ENCODE peak calls at places on chromosomes 12 and 14, in four cellular contexts. W is neuronal stem cell; I is mesothelial cell of epicardium; N is stimulated activated CD4-positive, alpha-beta T cell treated with anti-CD3 and anti-CD28 coated beads, Interleukin-1b, Interleukin-23, amount 100 ng/mL, for 24 hours. C is an unnamed sample.

GRCh38 chr12:114626-115211 is 48.2 kb downstream of the IQSEC3 start:
- DNase-seq in W (no peak), I (no peak), N (no peak), C (no peak)

GRCh38 chr14:60222820-60223219 is 26.2 kb upstream of the PPM1A start:
- DNase-seq in W (no peak), I (no peak), N (no peak), C (no peak)

GRCh38 chr14:72617391-72618011 is 276.4 kb downstream of the DPF3 start:
- DNase-seq in W (peak), I (no peak), N (no peak), C (no peak)

GRCh38 chr12:5439333-5439732 is 7.4 kb downstream of the NTF3 start:
- DNase-seq in W (no peak), I (no peak), N (no peak), C (no peak)

GRCh38 chr14:54175298-54175942 is 218.8 kb upstream of the BMP4 start:
- DNase-seq in W (peak), I (peak), N (peak), C (peak)

GRCh38 chr12:50014342-50014741 is 11.0 kb downstream of the RACGAP1 start:
- DNase-seq in W (no peak), I (no peak), N (no peak), C (no peak)

GRCh38 chr12:114732426-114733030 is 48.6 kb upstream of the TBX3 start:
- DNase-seq in W (no peak), I (no peak), N (no peak), C (no peak)

GRCh38 chr14:102923920-102924486 is 1.5 kb downstream of the AMN start:
- DNase-seq in W (no peak), I (no peak), N (no peak), C (no peak)

GRCh38 chr14:53744846-53745245 is 211.8 kb downstream of the BMP4 start:
- DNase-seq in W (no peak), I (no peak), N (no peak), C (no peak)

GRCh38 chr12:133058203-133059125 is 21.2 kb downstream of the ZNF84 start:
- DNase-seq in W (no peak), I (no peak), N (no peak), C (peak)

GRCh38 chr12:76685246-76685678 is 78.7 kb upstream of the ZDHHC17 start:
- DNase-seq in W (no peak), I (no peak), N (no peak), C (peak)

GRCh38 chr14:29518335-29518734 is 409.3 kb downstream of the PRKD1 start:
- DNase-seq in W (no peak), I (no peak), N (no peak), C (no peak)

GRCh38 chr14:103724116-103724515 is 8.5 kb downstream of the ZFYVE21 start:
- DNase-seq in W (no peak), I (no peak), N (no peak), C (no peak)

GRCh38 chr14:61076531-61076930 is 95.5 kb downstream of the SLC38A6 start:
- DNase-seq in W (no peak), I (no peak), N (no peak), C (no peak)

GRCh38 chr14:67680121-67680602 is 5.7 kb upstream of the VTI1B start:
- DNase-seq in W (no peak), I (no peak), N (no peak), C (peak)

GRCh38 chr12:21695896-21696295 is 38.3 kb upstream of the LDHB start:
- DNase-seq in W (no peak), I (no peak), N (no peak), C (no peak)

GRCh38 chr12:2256453-2256852 is 203.7 kb downstream of the CACNA1C start:
- DNase-seq in W (no peak), I (no peak), N (no peak), C (no peak)

GRCh38 chr14:100891051-100891450 is 12.5 kb downstream of the RTL1 start:
- DNase-seq in W (no peak), I (peak), N (no peak), C (no peak)

GRCh38 chr12:27821259-27821973 is 41.4 kb upstream of the MANSC4 start:
- DNase-seq in W (peak), I (no peak), N (peak), C (peak)

GRCh38 chr12:111396726-111397445 is 8.8 kb upstream of the SH2B3 start:
- DNase-seq in W (peak), I (peak), N (peak), C (peak)

GRCh38 chr14:82642425-82642824 is 1108.8 kb upstream of the SEL1L start:
- DNase-seq in W (no peak), I (peak), N (no peak), C (no peak)

GRCh38 chr14:30445394-30445793 is 113.6 kb upstream of the G2E3 start:
- DNase-seq in W (peak), I (no peak), N (no peak), C (no peak)

GRCh38 chr14:24463806-24464785 is 21.5 kb upstream of the SDR39U1 start:
- DNase-seq in W (no peak), I (no peak), N (no peak), C (no peak)

GRCh38 chr14:78414172-78414571 is 244.0 kb downstream of the NRXN3 start:
- DNase-seq in W (no peak), I (no peak), N (no peak), C (no peak)

GRCh38 chr12:6201199-6201608 is 1.0 kb downstream of the CD9 start:
- DNase-seq in W (no peak), I (no peak), N (no peak), C (no peak)

GRCh38 chr14:37566811-37567371 is 28.2 kb downstream of the FOXA1 start:
- DNase-seq in W (no peak), I (no peak), N (no peak), C (no peak)

GRCh38 chr12:20376984-20377383 is 8.6 kb downstream of the PDE3A start:
- DNase-seq in W (no peak), I (no peak), N (no peak), C (peak)

GRCh38 chr12:91349451-91349850 is 166.8 kb upstream of the DCN start:
- DNase-seq in W (no peak), I (no peak), N (no peak), C (no peak)

GRCh38 chr12:101667591-101667990 is 29.8 kb upstream of the CHPT1 start:
- DNase-seq in W (no peak), I (no peak), N (no peak), C (no peak)

GRCh38 chr12:46659032-46659703 is 166.6 kb downstream of the SLC38A4 start:
- DNase-seq in W (peak), I (no peak), N (no peak), C (no peak)

GRCh38 chr12:69167648-69168165 is 71.7 kb upstream of the CPSF6 start:
- DNase-seq in W (no peak), I (no peak), N (no peak), C (no peak)

GRCh38 chr12:124564232-124564958 is 3.0 kb downstream of the NCOR2 start:
- DNase-seq in W (no peak), I (no peak), N (no peak), C (no peak)

GRCh38 chr12:127494961-127495915 is 771.7 kb upstream of the TMEM132C start:
- DNase-seq in W (no peak), I (no peak), N (no peak), C (no peak)

GRCh38 chr12:65252515-65252914 is 26.0 kb upstream of the MSRB3 start:
- DNase-seq in W (no peak), I (no peak), N (no peak), C (no peak)

GRCh38 chr14:31024042-31024480 is 1.4 kb upstream of the AP4S1 start:
- DNase-seq in W (no peak), I (no peak), N (no peak), C (no peak)

GRCh38 chr12:67853204-67853603 is 136.0 kb upstream of the IFNG-AS1 start:
- DNase-seq in W (no peak), I (no peak), N (no peak), C (no peak)

GRCh38 chr12:95118138-95118787 is 44.8 kb upstream of the NR2C1 start:
- DNase-seq in W (no peak), I (no peak), N (no peak), C (no peak)